ENCODE peak calls at places on chromosomes 3 and 15, in five cellular contexts. J is transverse colon, Z is prostate gland, D is SK-N-SH, R is GM12878. L is an unnamed sample.

GRCh38 chr3:120435621-120436020 is 15.2 kb downstream of the FSTL1 start:
- DNase-seq in Z (no peak), J (no peak), R (no peak), D (no peak), L (no peak)

GRCh38 chr3:187913617-187914033 is 168.4 kb upstream of the BCL6 start:
- DNase-seq in D (no peak), J (peak; percentile 20), R (no peak), Z (no peak), L (no peak)

GRCh38 chr3:42498791-42499477 is 3.5 kb upstream of the VIPR1 start:
- DNase-seq in J (no peak), R (no peak), D (no peak), Z (no peak), L (peak; percentile 14)

GRCh38 chr3:118802325-118803095 is 232.1 kb downstream of the IGSF11 start:
- DNase-seq in R (no peak), J (no peak), Z (no peak), D (no peak), L (no peak)

GRCh38 chr15:68114356-68114755 is 60.2 kb downstream of the PIAS1 start:
- DNase-seq in R (no peak), Z (no peak), D (no peak), J (no peak), L (no peak)

GRCh38 chr3:43128458-43128857 is 22.6 kb upstream of the POMGNT2 start:
- DNase-seq in J (no peak), D (no peak), R (no peak), Z (no peak), L (no peak)

GRCh38 chr3:83065861-83066260 is 1304.4 kb upstream of the GBE1 start:
- DNase-seq in R (no peak), J (no peak), D (no peak), Z (no peak), L (no peak)

GRCh38 chr3:102089904-102090492 is 240.7 kb downstream of the NFKBIZ start:
- DNase-seq in J (peak; percentile 38), Z (peak; percentile 7), R (no peak), D (no peak), L (no peak)

GRCh38 chr15:29631076-29632070 is 190.9 kb downstream of the TJP1 start:
- DNase-seq in J (peak; percentile 54), D (peak; percentile 30), Z (no peak), R (no peak), L (peak; percentile 30)

GRCh38 chr3:8443829-8444791 is 57.5 kb upstream of the LMCD1 start:
- DNase-seq in D (peak; percentile 76), R (no peak), J (peak; percentile 88), Z (peak; percentile 97), L (no peak)

GRCh38 chr3:46359748-46360509 is 6.0 kb downstream of the CCR2 start:
- DNase-seq in D (no peak), Z (no peak), R (peak; percentile 68), J (no peak), L (no peak)

GRCh38 chr3:148790370-148790769 is 37.2 kb upstream of the CPB1 start:
- DNase-seq in Z (no peak), J (no peak), R (no peak), D (no peak), L (no peak)

GRCh38 chr15:63918317-63918672 is 84.5 kb upstream of the HERC1 start:
- DNase-seq in R (no peak), Z (no peak), J (peak; percentile 22), D (no peak), L (no peak)

GRCh38 chr3:138875754-138876664 is 41.3 kb upstream of the PIK3CB start:
- DNase-seq in D (no peak), R (no peak), Z (no peak), J (no peak), L (no peak)

GRCh38 chr3:179558742-179559364 is 3.9 kb upstream of the ACTL6A start:
- DNase-seq in D (peak; percentile 82), R (peak; percentile 12), Z (peak; percentile 43), J (peak; percentile 50), L (no peak)

GRCh38 chr3:31213869-31214486 is 318.7 kb upstream of the STT3B start:
- DNase-seq in R (peak; percentile 79), J (peak; percentile 43), Z (no peak), D (no peak), L (no peak)

GRCh38 chr3:117995795-117996194 is 1038.9 kb downstream of the IGSF11 start:
- DNase-seq in J (no peak), R (no peak), Z (no peak), D (peak; percentile 6), L (no peak)

GRCh38 chr3:144129536-144130214 is 158.1 kb downstream of the DIPK2A start:
- DNase-seq in J (no peak), Z (no peak), R (no peak), D (no peak), L (no peak)

GRCh38 chr15:51093865-51094605 is 671 bp downstream of the TNFAIP8L3 start:
- DNase-seq in D (peak; percentile 62), R (no peak), Z (no peak), J (peak; percentile 29), L (peak; percentile 41)

GRCh38 chr15:55401786-55402246 is 6.3 kb downstream of the CCPG1 start:
- DNase-seq in D (no peak), R (no peak), J (no peak), Z (no peak), L (no peak)

GRCh38 chr15:51281368-51281967 is 56.9 kb downstream of the CYP19A1 start:
- DNase-seq in D (peak; percentile 60), R (no peak), Z (peak; percentile 15), J (peak; percentile 62), L (no peak)

GRCh38 chr3:114299421-114299820 is 5.6 kb downstream of the TIGIT start:
- DNase-seq in R (no peak), J (no peak), Z (no peak), D (peak; percentile 57), L (no peak)

GRCh38 chr3:114333180-114333922 is 39.5 kb downstream of the TIGIT start:
- DNase-seq in D (no peak), Z (no peak), J (no peak), R (no peak), L (no peak)

GRCh38 chr3:60025071-60026055 is 975.5 kb upstream of the CFAP20DC start:
- DNase-seq in J (no peak), D (no peak), Z (no peak), R (no peak), L (no peak)

GRCh38 chr15:51044037-51044712 is 50.5 kb downstream of the TNFAIP8L3 start:
- DNase-seq in D (no peak), R (no peak), J (no peak), Z (no peak), L (no peak)

GRCh38 chr3:144054766-144055165 is 83.1 kb downstream of the DIPK2A start:
- DNase-seq in Z (no peak), D (no peak), J (no peak), R (no peak), L (no peak)

GRCh38 chr15:41215708-41216107 is 14.8 kb downstream of the EXD1 start:
- DNase-seq in R (no peak), J (no peak), D (no peak), Z (no peak), L (no peak)

GRCh38 chr3:113151475-113152031 is 59.8 kb upstream of the BOC start:
- DNase-seq in D (no peak), R (no peak), J (no peak), Z (no peak), L (no peak)

GRCh38 chr3:97497138-97497537 is 267.4 kb upstream of the ARL6 start:
- DNase-seq in D (no peak), J (no peak), Z (no peak), R (no peak), L (no peak)

GRCh38 chr3:11654166-11654565 is 10.5 kb upstream of the VGLL4 start:
- DNase-seq in D (no peak), R (no peak), Z (no peak), J (no peak), L (no peak)

GRCh38 chr15:51621917-51622268 is 678 bp downstream of the DMXL2 start:
- DNase-seq in D (peak; percentile 60), R (no peak), J (peak; percentile 49), Z (peak; percentile 19), L (peak; percentile 60)

DNA sequence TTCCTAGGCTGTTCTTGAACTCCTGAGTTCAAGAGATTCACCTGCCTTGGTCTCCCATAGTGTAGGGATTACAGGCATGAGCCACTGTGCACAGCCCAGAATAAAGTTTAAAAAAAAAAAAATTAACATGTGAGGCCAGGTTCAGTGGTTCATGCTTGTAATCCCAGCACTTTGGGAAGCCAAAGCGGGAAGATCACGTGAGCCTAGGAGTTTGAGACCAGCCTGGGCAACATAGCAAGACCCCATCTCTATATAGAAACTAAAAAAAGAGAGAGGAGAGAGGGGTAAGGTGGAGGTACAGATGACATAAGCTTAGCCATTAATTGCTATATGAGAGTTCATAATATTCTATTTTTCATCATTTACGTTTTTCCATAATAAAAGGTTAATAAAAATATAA is 21.5 kb downstream of the ZNF148 start:
- DNase-seq in J (no peak), Z (no peak), D (no peak), R (no peak), L (no peak)
- TF ChIP-seq POLR2AphosphoS5 in J (no peak), Z (no peak), D (no peak), R (no peak), L (no peak)

GRCh38 chr15:48645558-48646330 is at the start of gene FBN1:
- DNase-seq in J (peak; percentile 32), Z (no peak), D (peak; percentile 92), R (peak; percentile 33), L (peak; percentile 24)

GRCh38 chr15:48644498-48644826 is 1.0 kb downstream of the FBN1 start:
- DNase-seq in J (no peak), Z (no peak), D (no peak), R (no peak), L (no peak)

GRCh38 chr15:48646364-48646763 is 855 bp upstream of the FBN1 start:
- DNase-seq in J (no peak), D (no peak), R (no peak), Z (no peak), L (no peak)

GRCh38 chr15:48643776-48644497 is 1.6 kb downstream of the FBN1 start:
- DNase-seq in R (no peak), J (no peak), D (no peak), Z (no peak), L (no peak)

DNA sequence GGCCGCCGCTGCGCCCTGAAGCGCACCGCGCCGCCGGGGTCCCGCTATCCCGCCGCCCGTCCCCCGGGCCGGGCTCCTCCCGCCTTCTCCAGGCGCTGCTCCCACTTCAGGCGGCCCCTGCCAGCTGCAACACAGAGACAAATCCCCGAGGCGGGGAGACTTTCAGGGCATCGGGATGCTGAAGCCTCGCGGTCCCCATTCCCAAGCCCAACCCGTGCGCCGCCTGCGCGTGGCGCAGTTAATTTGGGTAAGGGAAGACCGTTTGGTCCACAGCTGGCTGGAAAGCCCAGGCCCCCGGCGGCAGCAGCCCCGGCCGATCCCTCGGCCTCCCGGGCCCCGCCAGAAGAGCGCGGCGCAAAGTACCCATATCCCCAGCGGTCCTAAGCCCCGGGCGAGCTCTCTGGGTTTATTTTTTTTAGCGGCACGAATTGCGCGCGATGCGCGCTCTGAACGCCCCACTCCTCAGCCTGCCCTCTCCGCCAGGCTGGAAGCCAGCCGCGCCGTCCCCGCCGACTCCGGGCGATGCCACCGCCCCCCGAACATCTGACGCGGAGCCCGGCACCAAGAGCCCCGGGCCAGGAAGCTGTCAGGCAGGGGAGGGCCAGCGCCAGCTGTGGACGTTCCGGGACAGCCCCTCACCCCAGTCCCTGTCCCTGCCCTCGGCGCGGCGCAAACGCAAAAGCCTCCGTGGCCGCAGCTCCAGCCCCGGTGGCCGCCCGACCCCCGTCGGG is 517 bp downstream of the FBN1 start:
- DNase-seq in R (no peak), D (peak; percentile 85), Z (no peak), J (no peak), L (no peak)
- TF ChIP-seq CTCF in R (no peak), D (no peak), Z (no peak), J (no peak), L (no peak)

GRCh38 chr15:99209326-99209725 is 40.1 kb downstream of the TTC23 start:
- DNase-seq in Z (no peak), R (no peak), D (no peak), J (no peak), L (no peak)
- TF ChIP-seq POLR2AphosphoS5 in Z (no peak), R (no peak), D (no peak), J (no peak), L (no peak)

GRCh38 chr3:74883690-74884089 is 269.2 kb upstream of the CNTN3 start:
- DNase-seq in Z (no peak), R (no peak), J (no peak), D (peak; percentile 13), L (no peak)
- TF ChIP-seq CTCF in Z (no peak), R (peak; percentile 21), J (no peak), D (peak; percentile 54), L (no peak)